ENCODE peak calls at places on chromosomes 5 and 9, in four cellular contexts. E is GM06990; V is psoas muscle; W is naive thymus-derived CD4-positive, alpha-beta T cell. Y is an unnamed sample.

GRCh38 chr5:29896651-29897050 is 1296.8 kb upstream of the CDH6 start:
- DNase-seq in E (no peak), V (no peak), W (no peak), Y (no peak)

GRCh38 chr5:91151947-91152346 is 231.2 kb downstream of the ARRDC3 start:
- DNase-seq in E (no peak), V (no peak), W (no peak), Y (peak)

GRCh38 chr5:44099643-44100042 is 289.6 kb downstream of the FGF10 start:
- DNase-seq in E (no peak), V (no peak), W (no peak), Y (no peak)

GRCh38 chr5:131966551-131966950 is 21.1 kb upstream of the MEIKIN start:
- DNase-seq in E (no peak), V (no peak), W (no peak), Y (no peak)

GRCh38 chr5:31692561-31693221 is 53.8 kb downstream of the PDZD2 start:
- DNase-seq in E (no peak), V (peak), W (no peak), Y (no peak)

GRCh38 chr5:128271859-128272446 is 188.4 kb downstream of the SLC12A2 start:
- DNase-seq in E (no peak), V (no peak), W (no peak), Y (no peak)

GRCh38 chr5:108670591-108671335 is 76.9 kb upstream of the FER start:
- DNase-seq in E (no peak), V (no peak), W (no peak), Y (no peak)

GRCh38 chr9:77764894-77765780 is 117.0 kb upstream of the GNA14 start:
- DNase-seq in E (no peak), V (no peak), W (no peak), Y (no peak)

GRCh38 chr9:27365977-27366376 is 69.0 kb upstream of the EQTN start:
- DNase-seq in E (peak), V (no peak), W (no peak), Y (no peak)

GRCh38 chr5:2997179-2997578 is 245.7 kb upstream of the IRX2 start:
- DNase-seq in E (no peak), V (no peak), W (no peak), Y (no peak)

GRCh38 chr5:68911840-68912690 is 181.7 kb upstream of the SLC30A5 start:
- DNase-seq in E (no peak), V (peak), W (no peak), Y (no peak)

GRCh38 chr5:39014544-39014943 is 59.7 kb downstream of the RICTOR start:
- DNase-seq in E (no peak), V (no peak), W (no peak), Y (no peak)

GRCh38 chr9:71001780-71002386 is 119.5 kb downstream of the TRPM3 start:
- DNase-seq in E (no peak), V (no peak), W (no peak), Y (no peak)

GRCh38 chr5:9098990-9099389 is 446.9 kb downstream of the SEMA5A start:
- DNase-seq in E (no peak), V (no peak), W (no peak), Y (no peak)

GRCh38 chr9:71357346-71357745 is 235.9 kb upstream of the TRPM3 start:
- DNase-seq in E (no peak), V (no peak), W (no peak), Y (no peak)

GRCh38 chr9:131214457-131214856 is 61.9 kb downstream of the FAM78A start:
- DNase-seq in E (no peak), V (no peak), W (no peak), Y (no peak)

GRCh38 chr9:129414377-129415021 is 206.4 kb downstream of the C9orf50 start:
- DNase-seq in E (no peak), V (peak), W (no peak), Y (no peak)

GRCh38 chr5:41418220-41419031 is 92.0 kb downstream of the PLCXD3 start:
- DNase-seq in E (no peak), V (no peak), W (no peak), Y (no peak)

GRCh38 chr9:6068983-6069382 is 53.6 kb upstream of the RANBP6 start:
- DNase-seq in E (no peak), V (no peak), W (no peak), Y (no peak)

GRCh38 chr5:56659991-56660390 is 155.4 kb upstream of the MAP3K1 start:
- DNase-seq in E (no peak), V (no peak), W (no peak), Y (no peak)

GRCh38 chr9:91174772-91175171 is 186.9 kb downstream of the AUH start:
- DNase-seq in E (no peak), V (no peak), W (no peak), Y (no peak)

GRCh38 chr5:148809781-148810524 is 16.5 kb upstream of the ADRB2 start:
- DNase-seq in E (no peak), V (no peak), W (no peak), Y (no peak)

GRCh38 chr9:69044226-69045219 is 9.0 kb downstream of the FXN start:
- DNase-seq in E (no peak), V (no peak), W (no peak), Y (no peak)

GRCh38 chr5:170162631-170163321 is 57.1 kb downstream of the FOXI1 start:
- DNase-seq in E (no peak), V (no peak), W (no peak), Y (no peak)

GRCh38 chr5:170159101-170159698 is 53.5 kb downstream of the FOXI1 start:
- DNase-seq in E (no peak), V (no peak), W (no peak), Y (no peak)

GRCh38 chr5:170159947-170160346 is 54.2 kb downstream of the FOXI1 start:
- DNase-seq in E (no peak), V (no peak), W (no peak), Y (no peak)

GRCh38 chr5:170164087-170164486 is 58.4 kb downstream of the FOXI1 start:
- DNase-seq in E (no peak), V (no peak), W (no peak), Y (no peak)

GRCh38 chr5:170161069-170161468 is 55.4 kb downstream of the FOXI1 start:
- DNase-seq in E (no peak), V (no peak), W (no peak), Y (no peak)
- H3K4me3 ChIP-seq in E (no peak), V (no peak), W (no peak), Y (no peak)

GRCh38 chr9:35518981-35519679 is 29.2 kb downstream of the RUSC2 start:
- DNase-seq in E (no peak), V (no peak), W (no peak), Y (no peak)
- H3K4me3 ChIP-seq in E (no peak), V (peak), W (no peak), Y (no peak)

DNA sequence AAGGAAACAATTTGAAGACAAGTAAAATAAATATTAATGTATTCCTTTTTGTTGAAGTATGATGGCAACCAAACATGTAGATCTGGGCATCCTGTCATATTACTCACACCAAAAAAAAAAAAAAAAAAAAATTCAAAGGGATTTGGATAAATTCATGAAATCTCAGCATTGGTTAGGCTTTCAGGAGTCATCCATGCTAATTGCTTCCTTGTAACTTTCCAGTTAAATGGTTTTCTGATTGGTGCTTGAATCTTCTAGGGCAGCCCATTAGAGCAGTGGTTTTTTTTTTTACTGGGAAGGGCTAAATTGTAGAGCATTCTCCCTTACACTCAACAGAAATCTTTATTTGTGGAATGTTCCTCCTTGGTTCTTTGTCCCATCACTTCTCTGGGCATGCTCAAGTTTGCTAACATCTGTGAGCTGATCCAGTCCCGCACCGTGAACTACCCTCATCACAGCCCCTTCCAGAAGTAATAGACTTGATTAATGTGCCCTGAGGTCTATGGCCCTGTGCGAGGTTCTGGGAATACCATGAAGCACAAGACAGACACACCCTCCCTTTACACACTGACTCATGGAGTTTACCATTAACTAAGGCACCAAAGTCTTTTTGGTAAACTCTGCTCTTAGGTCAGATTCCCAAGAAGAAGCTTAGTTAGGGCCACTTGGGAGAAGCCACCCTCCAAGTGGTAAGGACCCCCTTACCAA is 56.0 kb downstream of the RGS3 start:
- DNase-seq in E (no peak), V (no peak), W (no peak), Y (no peak)
- H3K4me3 ChIP-seq in E (peak), V (no peak), W (peak), Y (no peak)

GRCh38 chr5:176640616-176641015 is 6.7 kb upstream of the TSPAN17 start:
- DNase-seq in E (no peak), V (no peak), W (no peak), Y (no peak)
- H3K4me3 ChIP-seq in E (no peak), V (no peak), W (no peak), Y (no peak)

GRCh38 chr5:1004598-1005361 is 3.8 kb upstream of the NKD2 start:
- DNase-seq in E (no peak), V (peak), W (peak), Y (peak)
- H3K4me3 ChIP-seq in E (no peak), V (peak), W (peak), Y (peak)

GRCh38 chr5:147801461-147801860 is 18.9 kb upstream of the JAKMIP2 start:
- DNase-seq in E (no peak), V (no peak), W (no peak), Y (no peak)

GRCh38 chr5:147809830-147810666 is 21.4 kb downstream of the SPINK1 start:
- DNase-seq in E (no peak), V (no peak), W (no peak), Y (no peak)

GRCh38 chr5:147803941-147804717 is 21.6 kb upstream of the JAKMIP2 start:
- DNase-seq in E (no peak), V (no peak), W (no peak), Y (no peak)

DNA sequence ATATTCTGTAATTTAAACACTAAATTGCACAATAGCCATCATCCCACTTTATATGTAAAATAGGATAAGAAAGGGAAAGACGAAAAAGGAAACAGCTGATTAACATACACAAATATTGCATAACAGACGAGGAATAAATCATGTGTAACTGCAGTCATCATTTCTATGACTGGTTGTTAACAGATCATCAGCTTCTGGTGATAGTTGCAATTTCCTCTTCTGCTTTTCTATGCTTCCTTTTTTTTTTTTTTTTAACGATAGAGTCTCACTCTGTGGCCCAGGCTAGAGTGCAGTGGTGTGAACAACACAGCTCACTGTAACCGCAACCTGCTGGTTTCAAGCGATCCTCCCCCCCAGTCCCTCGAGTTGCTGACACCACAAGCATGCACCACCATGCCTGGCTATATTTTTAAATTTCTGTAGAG is 22.5 kb upstream of the JAKMIP2 start:
- DNase-seq in E (peak), V (no peak), W (no peak), Y (peak)
- H3K4me3 ChIP-seq in E (no peak), V (no peak), W (no peak), Y (no peak)

GRCh38 chr5:80219381-80219780 is 36.5 kb downstream of the SERINC5 start:
- DNase-seq in E (no peak), V (no peak), W (no peak), Y (no peak)

GRCh38 chr5:80215523-80215922 is 40.3 kb downstream of the SERINC5 start:
- DNase-seq in E (no peak), V (no peak), W (no peak), Y (no peak)

GRCh38 chr5:80217667-80218066 is 38.2 kb downstream of the SERINC5 start:
- DNase-seq in E (no peak), V (no peak), W (no peak), Y (no peak)

GRCh38 chr5:80216096-80216495 is 39.8 kb downstream of the SERINC5 start:
- DNase-seq in E (no peak), V (no peak), W (no peak), Y (no peak)

DNA sequence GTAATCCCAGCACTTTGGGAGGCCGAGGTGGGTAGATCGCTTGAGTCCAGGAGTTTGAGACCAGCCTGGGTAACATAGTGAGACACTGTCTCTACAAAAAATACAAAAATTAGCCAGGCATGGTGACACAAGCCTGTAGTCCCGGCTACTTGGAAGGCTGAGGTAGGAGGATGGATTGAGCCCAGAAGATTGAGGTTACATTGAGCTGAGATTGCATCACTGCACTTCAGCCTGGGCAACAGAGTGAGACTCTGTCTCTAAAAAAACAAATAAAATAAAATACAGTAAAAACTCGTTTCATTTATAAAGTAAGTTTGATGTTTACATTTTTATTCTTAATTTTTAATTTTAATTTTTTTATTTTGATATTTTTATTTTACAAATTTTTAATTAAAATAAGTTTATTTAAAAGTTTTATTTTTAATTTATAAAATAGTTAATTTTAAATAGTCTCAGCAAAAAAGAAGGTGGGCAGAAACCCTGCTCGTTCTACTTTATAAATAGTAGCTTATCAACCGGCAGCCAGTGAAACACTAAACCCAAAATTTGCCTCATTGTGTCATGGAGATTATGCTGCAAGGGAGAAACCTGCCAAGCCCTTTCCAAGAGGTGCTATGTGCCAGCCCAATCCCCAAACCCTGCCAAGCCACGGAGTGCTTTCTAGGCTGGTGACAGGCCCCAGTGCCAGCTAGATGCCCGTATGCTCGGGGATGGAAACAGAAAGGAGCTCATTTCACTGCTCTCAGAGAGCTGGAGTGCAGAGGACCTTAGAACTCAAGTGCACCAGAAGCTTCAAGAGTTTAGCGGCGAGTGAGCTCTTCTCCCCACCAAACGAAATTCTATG is 38.9 kb downstream of the SERINC5 start:
- DNase-seq in E (no peak), V (peak), W (no peak), Y (peak)
- H3K4me3 ChIP-seq in E (no peak), V (peak), W (peak), Y (no peak)

DNA sequence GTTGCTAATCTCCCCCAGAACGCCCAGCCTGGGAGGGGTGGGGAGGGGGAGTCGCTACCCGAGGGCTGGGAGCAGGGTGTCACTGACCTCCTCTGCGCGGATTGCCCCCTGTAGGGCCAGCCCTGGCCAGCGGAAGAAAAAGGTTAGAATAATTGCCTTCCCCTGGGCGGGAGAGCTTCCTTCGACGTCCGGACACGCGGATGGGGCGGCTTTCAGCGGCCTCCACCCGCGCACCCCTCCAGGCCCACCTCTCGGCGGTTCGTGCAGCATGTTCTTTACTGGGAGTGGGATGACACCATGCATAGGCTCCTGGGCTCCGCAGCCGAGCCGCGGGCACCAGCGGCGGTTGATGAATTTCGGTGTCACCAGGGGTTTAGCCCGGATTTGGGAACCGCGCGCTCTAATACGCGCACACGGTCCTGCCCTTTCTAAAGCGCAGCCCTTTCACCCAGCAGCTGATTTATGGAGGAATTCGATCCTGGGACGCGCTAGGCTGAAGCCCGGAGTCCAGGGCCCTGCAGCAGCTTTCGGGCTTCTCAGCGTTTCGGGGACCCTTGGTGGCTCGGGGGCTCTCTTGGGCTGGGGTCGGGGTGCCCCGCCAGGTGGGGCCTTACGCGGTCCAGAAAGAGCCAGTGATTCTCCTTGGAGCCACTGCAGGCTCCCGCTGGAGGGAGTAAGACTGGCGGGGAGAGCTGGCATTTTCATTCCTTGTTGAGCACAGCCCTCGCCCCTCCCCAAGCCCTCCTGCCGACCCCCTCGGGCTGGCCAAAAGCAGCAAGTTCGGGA is 10.1 kb downstream of the LMX1B start:
- DNase-seq in E (no peak), V (no peak), W (no peak), Y (peak)
- H3K4me3 ChIP-seq in E (no peak), V (no peak), W (no peak), Y (no peak)

GRCh38 chr5:33888582-33888981 is 3.2 kb downstream of the ADAMTS12 start:
- DNase-seq in E (no peak), V (no peak), W (no peak), Y (no peak)
- H3K4me3 ChIP-seq in E (no peak), V (no peak), W (no peak), Y (no peak)